ENCODE peak calls at places on chromosome 13, in eight cellular contexts. J is astrocyte of the spinal cord, T is cardiac fibroblast, E is GM23338, G is fibroblast of pulmonary artery, S is astrocyte of the cerebellum, N is heart right ventricle, C is cardiac muscle cell. H is an unnamed sample.

GRCh38 chr13:71873418-71874276 is 6.6 kb upstream of the DACH1 start:
- DNase-seq in J (no peak), T (no peak), E (no peak), G (no peak), S (no peak), N (no peak), C (no peak), H (no peak)

GRCh38 chr13:111876506-111876905 is 190.4 kb upstream of the SOX1 start:
- DNase-seq in J (no peak), T (no peak), E (no peak), G (no peak), S (no peak), N (no peak), C (no peak), H (no peak)

GRCh38 chr13:66353664-66354063 is 876.5 kb downstream of the PCDH9 start:
- DNase-seq in J (peak), T (peak), E (no peak), G (peak), S (peak), N (no peak), C (no peak), H (no peak)

GRCh38 chr13:104006625-104007061 is 940.4 kb upstream of the SLC10A2 start:
- DNase-seq in J (peak), T (peak), E (no peak), G (peak), S (peak), N (no peak), C (peak), H (no peak)

GRCh38 chr13:72384879-72385278 is 342.6 kb downstream of the MZT1 start:
- DNase-seq in J (peak), T (peak), E (no peak), G (peak), S (no peak), N (no peak), C (no peak), H (no peak)

GRCh38 chr13:33169273-33169980 is 116.1 kb downstream of the STARD13 start:
- DNase-seq in J (peak), T (peak), E (no peak), G (peak), S (peak), N (no peak), C (no peak), H (no peak)

GRCh38 chr13:48155850-48156249 is 60.9 kb upstream of the MED4 start:
- DNase-seq in J (peak), T (peak), E (no peak), G (peak), S (peak), N (no peak), C (no peak), H (no peak)

GRCh38 chr13:30865131-30866009 is 40.7 kb upstream of the MEDAG start:
- DNase-seq in J (peak), T (peak), E (peak), G (peak), S (peak), N (peak), C (peak), H (peak)

GRCh38 chr13:44364601-44365000 is 9.0 kb upstream of the SERP2 start:
- DNase-seq in J (peak), T (no peak), E (no peak), G (peak), S (no peak), N (no peak), C (no peak), H (no peak)

GRCh38 chr13:113612626-113613025 is 28.1 kb downstream of the TFDP1 start:
- DNase-seq in J (no peak), T (no peak), E (no peak), G (no peak), S (no peak), N (no peak), C (no peak), H (no peak)

GRCh38 chr13:113224486-113224885 is 15.1 kb downstream of the CUL4A start:
- DNase-seq in J (no peak), T (no peak), E (no peak), G (no peak), S (no peak), N (no peak), C (peak), H (no peak)

GRCh38 chr13:67086260-67086659 is 143.9 kb downstream of the PCDH9 start:
- DNase-seq in J (no peak), T (no peak), E (no peak), G (no peak), S (no peak), N (no peak), C (no peak), H (no peak)

GRCh38 chr13:41762796-41763195 is 198.1 kb downstream of the VWA8 start:
- DNase-seq in J (no peak), T (no peak), E (no peak), G (no peak), S (no peak), N (no peak), C (no peak), H (no peak)

GRCh38 chr13:108733141-108733540 is 103.7 kb downstream of the MYO16 start:
- DNase-seq in J (no peak), T (no peak), E (no peak), G (no peak), S (peak), N (no peak), C (no peak), H (no peak)

GRCh38 chr13:108728370-108728769 is 99.0 kb downstream of the MYO16 start:
- DNase-seq in J (no peak), T (no peak), E (peak), G (no peak), S (no peak), N (no peak), C (peak), H (no peak)
- TF ChIP-seq CTCF in J (no peak), T (no peak), E (peak), G (no peak), S (no peak), N (no peak), C (no peak), H (no peak)

GRCh38 chr13:60078226-60078625 is 85.5 kb downstream of the DIAPH3 start:
- DNase-seq in J (no peak), T (no peak), E (no peak), G (no peak), S (no peak), N (no peak), C (no peak), H (no peak)

GRCh38 chr13:60074397-60074796 is 89.3 kb downstream of the DIAPH3 start:
- DNase-seq in J (no peak), T (no peak), E (no peak), G (no peak), S (no peak), N (no peak), C (no peak), H (no peak)
- H3K4me3 ChIP-seq in J (no peak), T (no peak), E (no peak), G (no peak), S (no peak), N (no peak), C (no peak), H (no peak)

GRCh38 chr13:34941835-34942731 is at the start of gene NBEA:
- DNase-seq in J (peak), T (peak), E (peak), G (peak), S (no peak), N (peak), C (peak), H (peak)
- TF ChIP-seq CTCF in J (peak), T (no peak), E (no peak), G (no peak), S (no peak), N (peak), C (peak), H (peak)

DNA sequence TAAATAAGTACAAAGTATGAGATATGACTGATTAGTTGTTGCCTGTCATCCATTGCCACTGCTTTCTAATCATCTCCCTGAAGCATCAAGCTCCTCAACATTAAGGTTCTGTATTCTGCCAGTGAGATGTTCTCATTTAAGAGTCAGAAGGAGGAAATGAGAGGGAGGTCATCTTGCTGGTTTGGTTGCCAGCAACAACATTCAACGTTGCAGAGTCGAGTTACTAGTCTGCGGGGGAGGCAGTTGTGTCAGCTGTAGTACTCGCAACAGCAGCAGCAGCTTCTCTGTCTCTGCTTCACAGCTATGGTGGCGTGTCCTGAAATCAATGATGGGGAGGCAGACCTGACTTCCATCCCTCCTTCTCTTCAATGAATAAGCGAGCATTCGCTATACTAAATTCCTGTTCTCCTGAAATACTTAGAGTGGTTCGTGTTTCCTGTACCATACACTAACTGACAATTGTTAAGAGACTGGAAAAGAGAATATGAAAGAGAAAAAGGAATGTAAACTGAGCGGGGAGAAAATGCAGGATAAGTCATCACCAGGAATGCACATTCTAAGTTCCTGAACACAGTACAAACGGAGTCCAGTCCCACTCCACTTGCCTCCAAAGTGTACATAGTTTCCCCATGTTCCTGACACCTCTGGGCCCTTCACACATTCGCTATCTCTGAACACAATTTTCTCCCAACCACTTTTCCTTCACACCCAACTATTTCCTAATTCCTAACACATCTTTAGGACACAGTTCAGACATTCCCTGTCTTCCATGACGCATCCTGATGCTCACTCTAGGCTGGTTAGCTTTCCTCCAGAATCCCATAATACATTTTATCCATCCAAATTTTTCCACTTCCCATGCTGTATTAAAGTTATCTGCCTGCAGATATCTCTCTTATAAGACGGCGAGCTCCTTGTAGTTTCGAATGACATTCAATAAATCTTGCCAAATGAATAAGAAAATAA is 263.0 kb downstream of the KLF12 start:
- DNase-seq in J (peak), T (peak), E (peak), G (peak), S (peak), N (no peak), C (no peak), H (no peak)
- H3K4me3 ChIP-seq in J (peak), T (peak), E (no peak), G (peak), S (no peak), N (no peak), C (no peak), H (no peak)